ENCODE peak calls at places on chromosome 20, in nine cellular contexts. One of them, this sample, is unnamed.

GRCh38 chr20:25738198-25738597 is 41.5 kb upstream of the ZNF337 start:
- DNase-seq in progenitor cell of endocrine pancreas: no peak
- DNase-seq in cardiac fibroblast: no peak
- DNase-seq in GM10248: no peak
- DNase-seq in CD8-positive, alpha-beta T cell: no peak
- DNase-seq in choroid plexus epithelial cell: peak
- DNase-seq in neural crest cell: no peak
- DNase-seq in endothelial cell: no peak
- DNase-seq in lower lobe of right lung: no peak
- DNase-seq in this sample: peak

GRCh38 chr20:25178563-25179438 is 16.7 kb upstream of the ENTPD6 start:
- DNase-seq in progenitor cell of endocrine pancreas: no peak
- DNase-seq in cardiac fibroblast: peak
- DNase-seq in GM10248: peak
- DNase-seq in CD8-positive, alpha-beta T cell: no peak
- DNase-seq in choroid plexus epithelial cell: peak
- DNase-seq in neural crest cell: no peak
- DNase-seq in endothelial cell: peak
- DNase-seq in lower lobe of right lung: peak
- DNase-seq in this sample: peak

GRCh38 chr20:47509104-47509661 is 7.5 kb downstream of the NCOA3 start:
- DNase-seq in progenitor cell of endocrine pancreas: no peak
- DNase-seq in cardiac fibroblast: no peak
- DNase-seq in GM10248: no peak
- DNase-seq in CD8-positive, alpha-beta T cell: no peak
- DNase-seq in choroid plexus epithelial cell: no peak
- DNase-seq in neural crest cell: no peak
- DNase-seq in endothelial cell: no peak
- DNase-seq in lower lobe of right lung: no peak
- DNase-seq in this sample: no peak

GRCh38 chr20:472137-472846 is 10.0 kb upstream of the TBC1D20 start:
- DNase-seq in progenitor cell of endocrine pancreas: no peak
- DNase-seq in cardiac fibroblast: no peak
- DNase-seq in GM10248: no peak
- DNase-seq in CD8-positive, alpha-beta T cell: no peak
- DNase-seq in choroid plexus epithelial cell: no peak
- DNase-seq in neural crest cell: no peak
- DNase-seq in endothelial cell: no peak
- DNase-seq in lower lobe of right lung: no peak
- DNase-seq in this sample: no peak

GRCh38 chr20:8860011-8860495 is 208.8 kb upstream of the PLCB4 start:
- DNase-seq in progenitor cell of endocrine pancreas: no peak
- DNase-seq in cardiac fibroblast: peak
- DNase-seq in GM10248: no peak
- DNase-seq in CD8-positive, alpha-beta T cell: no peak
- DNase-seq in choroid plexus epithelial cell: peak
- DNase-seq in neural crest cell: no peak
- DNase-seq in endothelial cell: no peak
- DNase-seq in lower lobe of right lung: no peak
- DNase-seq in this sample: peak

GRCh38 chr20:25321262-25321831 is 69.3 kb downstream of the ABHD12 start:
- DNase-seq in progenitor cell of endocrine pancreas: no peak
- DNase-seq in cardiac fibroblast: no peak
- DNase-seq in GM10248: no peak
- DNase-seq in CD8-positive, alpha-beta T cell: no peak
- DNase-seq in choroid plexus epithelial cell: no peak
- DNase-seq in neural crest cell: no peak
- DNase-seq in endothelial cell: no peak
- DNase-seq in lower lobe of right lung: no peak
- DNase-seq in this sample: no peak

GRCh38 chr20:34318609-34319443 is 15.7 kb upstream of the AHCY start:
- DNase-seq in progenitor cell of endocrine pancreas: no peak
- DNase-seq in cardiac fibroblast: no peak
- DNase-seq in GM10248: no peak
- DNase-seq in CD8-positive, alpha-beta T cell: no peak
- DNase-seq in choroid plexus epithelial cell: no peak
- DNase-seq in neural crest cell: no peak
- DNase-seq in endothelial cell: no peak
- DNase-seq in lower lobe of right lung: peak
- DNase-seq in this sample: no peak

GRCh38 chr20:64146936-64147451 is 17.3 kb upstream of the MYT1 start:
- DNase-seq in progenitor cell of endocrine pancreas: no peak
- DNase-seq in cardiac fibroblast: no peak
- DNase-seq in GM10248: no peak
- DNase-seq in CD8-positive, alpha-beta T cell: no peak
- DNase-seq in choroid plexus epithelial cell: no peak
- DNase-seq in neural crest cell: no peak
- DNase-seq in endothelial cell: no peak
- DNase-seq in lower lobe of right lung: peak
- DNase-seq in this sample: no peak

DNA sequence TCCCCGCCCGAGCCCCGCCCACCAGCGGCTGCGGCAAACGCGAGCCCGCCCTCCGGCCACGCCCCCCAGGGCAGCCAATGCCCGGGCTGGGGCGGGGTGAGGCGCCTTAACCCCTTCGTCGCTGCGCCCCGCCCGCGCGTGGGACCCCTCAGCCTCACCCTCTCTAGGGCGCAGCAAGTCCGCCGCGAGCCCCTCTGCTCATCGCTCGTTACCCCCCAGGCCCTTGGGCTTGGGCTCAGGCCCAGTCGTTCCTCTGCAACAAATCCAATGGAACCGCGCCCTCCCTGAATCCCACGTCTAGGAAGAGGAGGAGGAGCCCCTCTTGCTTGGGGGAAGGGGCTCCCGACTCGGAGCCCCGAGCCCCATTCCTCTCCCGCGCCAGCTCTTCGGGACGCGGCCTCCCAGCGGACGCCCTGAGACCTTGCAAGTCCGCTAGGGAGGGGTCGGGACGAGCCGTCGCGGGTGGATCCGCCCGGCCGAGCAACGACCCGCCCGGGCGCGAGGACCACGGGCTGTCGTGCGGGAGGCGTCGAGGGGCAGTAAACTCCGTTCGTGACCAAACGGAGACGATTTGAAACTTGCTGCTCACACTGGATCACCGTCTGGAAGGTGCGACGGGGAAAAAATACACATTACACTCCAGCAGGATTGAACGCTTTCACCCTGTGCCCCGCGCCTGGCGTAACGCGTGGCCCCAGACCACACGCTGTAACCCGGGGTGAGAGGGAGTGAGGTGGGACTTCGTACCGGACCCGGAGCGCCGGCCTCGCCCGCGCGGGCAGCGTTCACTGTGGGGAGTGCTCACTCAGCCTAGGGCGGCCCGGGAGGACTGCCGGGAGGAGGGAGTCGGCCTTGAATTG is 463 bp upstream of the LZTS3 start:
- DNase-seq in progenitor cell of endocrine pancreas: peak
- DNase-seq in cardiac fibroblast: peak
- DNase-seq in GM10248: peak
- DNase-seq in CD8-positive, alpha-beta T cell: peak
- DNase-seq in choroid plexus epithelial cell: peak
- DNase-seq in neural crest cell: peak
- DNase-seq in endothelial cell: peak
- DNase-seq in lower lobe of right lung: peak
- DNase-seq in this sample: peak
- TF ChIP-seq CTCF in progenitor cell of endocrine pancreas: peak
- TF ChIP-seq CTCF in cardiac fibroblast: peak
- TF ChIP-seq CTCF in GM10248: no peak
- TF ChIP-seq CTCF in CD8-positive, alpha-beta T cell: no peak
- TF ChIP-seq CTCF in choroid plexus epithelial cell: peak
- TF ChIP-seq CTCF in neural crest cell: peak
- TF ChIP-seq CTCF in endothelial cell: no peak
- TF ChIP-seq CTCF in lower lobe of right lung: no peak
- TF ChIP-seq CTCF in this sample: peak

DNA sequence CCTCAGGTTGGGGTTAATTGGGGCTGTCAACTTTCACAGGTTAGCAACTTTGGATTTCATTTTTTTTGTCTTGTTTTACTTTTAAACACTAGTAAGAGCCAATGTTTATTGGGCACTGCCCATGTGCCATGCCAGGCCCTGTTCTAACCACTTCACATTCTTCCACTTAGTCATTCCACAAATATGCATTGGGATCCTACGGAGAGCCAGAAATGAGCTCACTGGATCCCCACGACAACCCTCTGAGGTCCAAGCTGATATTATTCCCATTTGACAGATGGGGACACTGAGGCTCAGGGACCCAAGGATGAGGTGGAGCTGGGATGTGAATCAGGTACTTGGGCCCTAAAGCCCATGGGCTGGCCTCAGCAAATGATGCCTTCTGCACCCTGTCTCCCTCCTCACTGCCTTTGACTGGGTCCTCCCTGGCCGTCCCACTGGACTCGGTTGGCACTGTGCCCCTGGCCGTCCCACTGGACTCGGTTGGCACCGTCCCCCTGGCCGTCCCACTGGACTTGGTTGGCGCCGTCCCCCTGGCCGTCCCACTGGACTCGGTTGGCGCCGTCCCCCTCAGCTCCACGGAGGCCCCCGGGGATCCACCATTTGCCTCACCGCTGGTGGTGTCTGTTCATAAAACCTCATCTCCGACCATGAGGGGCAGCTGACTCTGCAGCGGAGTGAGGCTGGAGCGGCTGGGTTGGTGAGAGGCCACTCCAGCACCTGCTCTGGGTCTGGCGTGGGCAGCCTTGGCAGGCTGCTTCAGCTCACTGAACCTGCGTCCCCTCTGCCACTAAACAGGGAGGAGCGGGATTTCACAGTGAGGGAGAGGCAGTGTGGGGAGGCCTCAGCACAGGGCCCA is 4.8 kb upstream of the PMEPA1 start:
- DNase-seq in progenitor cell of endocrine pancreas: no peak
- DNase-seq in cardiac fibroblast: peak
- DNase-seq in GM10248: no peak
- DNase-seq in CD8-positive, alpha-beta T cell: no peak
- DNase-seq in choroid plexus epithelial cell: peak
- DNase-seq in neural crest cell: no peak
- DNase-seq in endothelial cell: no peak
- DNase-seq in lower lobe of right lung: no peak
- DNase-seq in this sample: peak
- TF ChIP-seq CTCF in progenitor cell of endocrine pancreas: no peak
- TF ChIP-seq CTCF in cardiac fibroblast: no peak
- TF ChIP-seq CTCF in GM10248: no peak
- TF ChIP-seq CTCF in CD8-positive, alpha-beta T cell: no peak
- TF ChIP-seq CTCF in choroid plexus epithelial cell: no peak
- TF ChIP-seq CTCF in neural crest cell: no peak
- TF ChIP-seq CTCF in endothelial cell: no peak
- TF ChIP-seq CTCF in lower lobe of right lung: no peak
- TF ChIP-seq CTCF in this sample: no peak

DNA sequence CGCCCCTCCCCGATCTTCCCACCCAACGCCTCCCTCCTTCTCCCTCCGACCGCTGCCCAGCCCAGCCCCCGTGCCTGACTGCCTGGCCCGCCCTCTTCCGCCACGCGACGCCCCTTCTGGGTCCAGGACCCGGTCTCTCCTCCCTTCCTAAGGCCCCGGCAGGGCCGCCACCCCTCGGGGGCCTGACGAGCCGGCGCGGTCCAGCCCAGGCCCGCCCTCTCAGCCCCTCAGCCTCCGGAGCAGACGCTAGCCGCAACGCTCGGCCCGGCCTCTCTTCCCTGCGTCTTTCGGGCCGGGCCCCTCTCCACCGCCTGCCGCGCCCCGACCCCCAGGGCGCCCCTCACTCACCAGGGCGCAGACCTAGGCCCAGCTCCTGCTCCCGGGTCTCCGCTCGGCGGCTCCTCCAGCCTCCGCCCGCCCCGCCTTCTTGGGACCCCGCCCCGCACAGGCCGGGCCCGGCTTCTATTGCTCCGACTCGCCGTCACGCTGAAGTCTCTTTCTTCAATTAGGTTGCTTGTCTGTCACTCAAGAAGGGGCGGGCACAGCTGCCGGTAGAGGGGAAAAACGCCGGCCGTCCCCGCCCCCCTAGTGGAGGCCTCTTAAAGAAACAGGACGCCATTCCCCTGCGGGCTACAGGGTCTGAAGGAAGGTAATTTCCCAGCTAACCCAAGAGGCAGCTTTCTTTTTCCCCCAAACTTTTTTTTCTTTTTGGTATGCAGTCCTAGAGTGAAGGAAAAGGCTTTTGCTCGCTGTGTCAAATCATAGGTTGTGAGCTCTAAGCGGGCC is at the start of gene ELMO2:
- DNase-seq in progenitor cell of endocrine pancreas: peak
- DNase-seq in cardiac fibroblast: peak
- DNase-seq in GM10248: peak
- DNase-seq in CD8-positive, alpha-beta T cell: peak
- DNase-seq in choroid plexus epithelial cell: peak
- DNase-seq in neural crest cell: peak
- DNase-seq in endothelial cell: peak
- DNase-seq in lower lobe of right lung: peak
- DNase-seq in this sample: peak
- TF ChIP-seq CTCF in progenitor cell of endocrine pancreas: peak
- TF ChIP-seq CTCF in cardiac fibroblast: no peak
- TF ChIP-seq CTCF in GM10248: no peak
- TF ChIP-seq CTCF in CD8-positive, alpha-beta T cell: no peak
- TF ChIP-seq CTCF in choroid plexus epithelial cell: no peak
- TF ChIP-seq CTCF in neural crest cell: peak
- TF ChIP-seq CTCF in endothelial cell: peak
- TF ChIP-seq CTCF in lower lobe of right lung: peak
- TF ChIP-seq CTCF in this sample: no peak

GRCh38 chr20:14958626-14959025 is 621.2 kb upstream of the FLRT3 start:
- DNase-seq in progenitor cell of endocrine pancreas: no peak
- DNase-seq in cardiac fibroblast: no peak
- DNase-seq in GM10248: no peak
- DNase-seq in CD8-positive, alpha-beta T cell: no peak
- DNase-seq in choroid plexus epithelial cell: no peak
- DNase-seq in neural crest cell: no peak
- DNase-seq in endothelial cell: no peak
- DNase-seq in lower lobe of right lung: no peak
- DNase-seq in this sample: no peak

GRCh38 chr20:14956538-14956937 is 619.1 kb upstream of the FLRT3 start:
- DNase-seq in progenitor cell of endocrine pancreas: no peak
- DNase-seq in cardiac fibroblast: no peak
- DNase-seq in GM10248: no peak
- DNase-seq in CD8-positive, alpha-beta T cell: no peak
- DNase-seq in choroid plexus epithelial cell: no peak
- DNase-seq in neural crest cell: no peak
- DNase-seq in endothelial cell: no peak
- DNase-seq in lower lobe of right lung: no peak
- DNase-seq in this sample: no peak

GRCh38 chr20:14957416-14957815 is 620.0 kb upstream of the FLRT3 start:
- DNase-seq in progenitor cell of endocrine pancreas: no peak
- DNase-seq in cardiac fibroblast: no peak
- DNase-seq in GM10248: no peak
- DNase-seq in CD8-positive, alpha-beta T cell: no peak
- DNase-seq in choroid plexus epithelial cell: no peak
- DNase-seq in neural crest cell: no peak
- DNase-seq in endothelial cell: no peak
- DNase-seq in lower lobe of right lung: no peak
- DNase-seq in this sample: no peak

GRCh38 chr20:14960837-14961236 is 623.4 kb upstream of the FLRT3 start:
- DNase-seq in progenitor cell of endocrine pancreas: no peak
- DNase-seq in cardiac fibroblast: no peak
- DNase-seq in GM10248: no peak
- DNase-seq in CD8-positive, alpha-beta T cell: no peak
- DNase-seq in choroid plexus epithelial cell: no peak
- DNase-seq in neural crest cell: no peak
- DNase-seq in endothelial cell: no peak
- DNase-seq in lower lobe of right lung: no peak
- DNase-seq in this sample: no peak

DNA sequence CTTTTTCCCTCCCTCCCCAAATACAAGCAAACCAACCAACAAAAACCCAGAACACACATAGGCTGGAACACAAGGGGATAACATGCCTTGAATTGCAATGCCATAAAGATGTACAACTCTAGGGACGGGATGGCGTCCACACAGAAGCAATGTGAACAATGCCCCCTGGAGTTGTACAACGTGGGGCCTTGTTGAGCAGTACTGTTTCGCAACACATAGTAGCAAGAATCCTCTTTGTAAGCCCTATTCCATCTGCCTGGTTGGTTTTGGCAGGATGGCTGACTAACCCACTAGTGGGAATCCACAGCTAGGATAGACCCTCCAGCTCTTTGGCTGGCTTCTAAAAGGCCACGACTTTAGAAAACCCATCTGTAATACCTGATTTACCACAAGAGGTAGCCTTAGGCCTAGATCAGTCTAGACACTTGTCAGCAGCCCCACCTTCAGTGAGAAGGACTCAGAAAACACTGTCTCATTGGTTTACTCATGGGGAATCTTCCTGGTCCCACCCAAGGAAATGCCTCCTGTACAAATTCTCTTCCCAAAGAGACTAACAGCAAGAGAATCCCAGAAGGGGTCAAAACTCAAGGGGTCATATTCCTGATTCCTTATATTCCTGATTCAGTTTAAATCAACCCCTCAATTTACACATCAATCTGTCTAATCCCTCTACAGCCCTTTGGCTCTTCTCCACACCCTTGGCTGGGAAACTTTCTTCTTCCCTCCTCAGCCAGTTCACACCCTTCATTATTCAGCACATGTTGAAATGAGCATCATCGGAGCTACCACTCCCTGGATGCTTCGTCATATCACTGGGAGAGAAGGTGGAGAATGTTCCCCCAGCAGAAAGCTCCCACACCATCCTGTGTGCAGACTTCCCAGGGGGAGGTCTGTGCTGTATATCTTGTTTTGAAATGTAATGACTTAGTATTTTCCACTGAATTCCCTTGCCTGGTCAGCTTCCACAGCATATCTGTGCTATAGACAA is 622.4 kb upstream of the FLRT3 start:
- DNase-seq in progenitor cell of endocrine pancreas: no peak
- DNase-seq in cardiac fibroblast: peak
- DNase-seq in GM10248: no peak
- DNase-seq in CD8-positive, alpha-beta T cell: no peak
- DNase-seq in choroid plexus epithelial cell: peak
- DNase-seq in neural crest cell: no peak
- DNase-seq in endothelial cell: no peak
- DNase-seq in lower lobe of right lung: no peak
- DNase-seq in this sample: peak
- TF ChIP-seq CTCF in progenitor cell of endocrine pancreas: no peak
- TF ChIP-seq CTCF in cardiac fibroblast: no peak
- TF ChIP-seq CTCF in GM10248: no peak
- TF ChIP-seq CTCF in CD8-positive, alpha-beta T cell: no peak
- TF ChIP-seq CTCF in choroid plexus epithelial cell: no peak
- TF ChIP-seq CTCF in neural crest cell: no peak
- TF ChIP-seq CTCF in endothelial cell: no peak
- TF ChIP-seq CTCF in lower lobe of right lung: no peak
- TF ChIP-seq CTCF in this sample: no peak

This sample was measured in MCF 10A.